ENCODE peak calls at places on chromosome 7, in four cellular contexts. P, Q, X and C are unnamed samples.

GRCh38 chr7:24905996-24906770 is 73.8 kb downstream of the OSBPL3 start:
- DNase-seq in P (no peak), Q (no peak), X (no peak), C (no peak)

GRCh38 chr7:25495905-25496304 is 267.6 kb upstream of the NPVF start:
- DNase-seq in Q (no peak), X (no peak), P (no peak), C (no peak)

GRCh38 chr7:926061-927030 is 28.1 kb downstream of the ADAP1 start:
- DNase-seq in X (no peak), Q (no peak), P (peak), C (peak)

GRCh38 chr7:138008588-138009349 is 6.9 kb upstream of the CREB3L2 start:
- DNase-seq in P (no peak), X (no peak), Q (peak), C (no peak)

GRCh38 chr7:46627038-46627315 is 705.9 kb upstream of the IGFBP3 start:
- DNase-seq in P (no peak), Q (no peak), X (no peak), C (no peak)

GRCh38 chr7:88310950-88311674 is 4.4 kb upstream of the STEAP4 start:
- DNase-seq in Q (no peak), X (no peak), P (no peak), C (no peak)

GRCh38 chr7:137539111-137539715 is 195.7 kb upstream of the PTN start:
- DNase-seq in X (no peak), Q (no peak), P (no peak), C (no peak)

GRCh38 chr7:149495785-149496641 is 1.6 kb downstream of the ZNF746 start:
- DNase-seq in X (peak), P (no peak), Q (peak), C (peak)

GRCh38 chr7:142957723-142958122 is 4.4 kb downstream of the KEL start:
- DNase-seq in P (no peak), X (no peak), Q (no peak), C (no peak)

GRCh38 chr7:129853661-129854268 is 99.0 kb downstream of the UBE2H start:
- DNase-seq in Q (peak), X (no peak), P (no peak), C (no peak)

GRCh38 chr7:119175916-119176627 is 951.6 kb downstream of the ANKRD7 start:
- DNase-seq in X (no peak), P (no peak), Q (peak), C (no peak)

GRCh38 chr7:129480674-129481363 is 21.5 kb upstream of the SMKR1 start:
- DNase-seq in X (no peak), Q (no peak), P (no peak), C (no peak)

GRCh38 chr7:4842302-4843064 is 19.3 kb downstream of the PAPOLB start:
- DNase-seq in P (no peak), Q (no peak), X (no peak), C (no peak)

GRCh38 chr7:150962743-150963399 is 15.2 kb downstream of the KCNH2 start:
- DNase-seq in P (peak), X (peak), Q (peak), C (no peak)

GRCh38 chr7:7884855-7885254 is 83.7 kb upstream of the GLCCI1 start:
- DNase-seq in Q (no peak), X (no peak), P (no peak), C (no peak)

GRCh38 chr7:110964770-110965169 is 126.2 kb upstream of the LRRN3 start:
- DNase-seq in X (no peak), P (no peak), Q (no peak), C (no peak)

GRCh38 chr7:142612264-142612881 is 136.9 kb upstream of the PRSS1 start:
- DNase-seq in X (no peak), Q (no peak), P (no peak), C (no peak)

GRCh38 chr7:44853391-44853790 is 5.5 kb upstream of the H2AZ2 start:
- DNase-seq in X (no peak), Q (peak), P (no peak), C (no peak)

GRCh38 chr7:75920431-75921161 is 5.6 kb downstream of the POR start:
- DNase-seq in Q (no peak), X (no peak), P (peak), C (no peak)

GRCh38 chr7:610531-611280 is 91.1 kb upstream of the PDGFA start:
- DNase-seq in Q (no peak), X (peak), P (no peak), C (no peak)

DNA sequence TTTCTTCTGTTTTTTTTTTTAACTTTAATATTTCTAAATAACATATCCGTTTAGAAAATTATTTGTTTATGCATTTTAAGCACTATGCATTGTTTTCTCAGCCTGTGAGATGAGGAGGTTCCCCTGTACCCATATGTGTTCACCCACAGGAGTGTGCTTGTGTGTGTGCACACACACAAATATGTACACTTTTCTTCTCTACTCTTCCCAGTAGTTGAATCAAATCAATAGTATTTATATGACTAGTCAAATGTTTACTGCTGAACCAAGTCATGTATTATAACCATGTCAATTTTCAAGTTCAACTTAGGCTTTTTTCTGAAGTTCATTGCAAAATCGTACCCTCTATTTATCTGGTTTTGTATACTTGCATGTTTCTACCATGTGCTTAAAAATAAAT is 37.3 kb downstream of the HDAC9 start:
- DNase-seq in P (no peak), X (no peak), Q (no peak), C (no peak)
- H3K27ac ChIP-seq in P (peak), X (no peak), Q (no peak), C (no peak)

GRCh38 chr7:94295805-94296204 is 98.9 kb upstream of the COL1A2 start:
- DNase-seq in P (no peak), X (peak), Q (peak), C (no peak)
- TF ChIP-seq POLR2A in P (no peak), X (no peak), Q (no peak), C (no peak)

DNA sequence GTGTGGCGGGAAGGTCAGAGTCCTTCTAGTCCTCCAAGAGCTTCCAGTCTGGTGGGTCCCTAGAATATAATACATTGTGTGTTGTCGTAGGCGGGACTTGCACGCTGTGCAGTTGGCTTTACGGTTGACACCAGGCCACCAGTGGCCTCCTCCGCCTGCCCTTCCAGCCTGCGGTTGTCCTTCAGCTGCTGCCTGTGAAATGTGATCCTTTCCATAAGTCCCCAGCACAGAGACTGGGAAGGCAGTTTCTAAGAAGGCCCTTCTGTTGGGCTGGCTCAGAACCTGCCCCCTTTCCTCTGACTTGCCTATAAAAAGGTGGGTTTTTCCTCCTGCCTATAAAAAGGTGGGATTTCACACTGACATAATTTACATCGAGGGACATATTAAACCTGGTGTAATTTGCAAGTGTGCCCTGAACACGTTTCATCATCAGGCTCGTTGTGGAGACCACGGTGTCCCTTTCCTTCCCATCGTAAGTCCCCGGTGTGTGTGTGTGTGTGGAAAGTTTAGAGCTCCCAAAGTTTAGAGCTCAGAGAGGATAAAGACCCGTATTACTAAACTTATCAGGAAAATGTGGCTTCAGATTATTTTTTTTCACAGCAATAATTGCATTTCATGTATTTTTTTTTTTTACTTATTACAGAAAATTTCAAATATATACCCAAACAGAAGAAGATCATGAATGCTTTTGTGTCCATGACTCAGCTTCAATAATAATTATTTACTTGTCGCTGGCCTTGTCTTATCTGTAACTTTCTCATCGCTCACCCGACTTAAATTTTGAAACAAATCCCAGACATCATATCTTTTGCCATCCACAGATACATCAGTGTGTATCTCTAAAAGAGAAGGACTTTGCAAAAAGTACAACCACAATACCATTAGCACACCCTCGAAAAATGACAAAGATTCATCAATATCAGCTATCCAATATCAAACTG is 45.1 kb downstream of the CUX1 start:
- DNase-seq in Q (no peak), P (no peak), X (no peak), C (no peak)
- H3K27ac ChIP-seq in Q (peak), P (no peak), X (no peak), C (no peak)

DNA sequence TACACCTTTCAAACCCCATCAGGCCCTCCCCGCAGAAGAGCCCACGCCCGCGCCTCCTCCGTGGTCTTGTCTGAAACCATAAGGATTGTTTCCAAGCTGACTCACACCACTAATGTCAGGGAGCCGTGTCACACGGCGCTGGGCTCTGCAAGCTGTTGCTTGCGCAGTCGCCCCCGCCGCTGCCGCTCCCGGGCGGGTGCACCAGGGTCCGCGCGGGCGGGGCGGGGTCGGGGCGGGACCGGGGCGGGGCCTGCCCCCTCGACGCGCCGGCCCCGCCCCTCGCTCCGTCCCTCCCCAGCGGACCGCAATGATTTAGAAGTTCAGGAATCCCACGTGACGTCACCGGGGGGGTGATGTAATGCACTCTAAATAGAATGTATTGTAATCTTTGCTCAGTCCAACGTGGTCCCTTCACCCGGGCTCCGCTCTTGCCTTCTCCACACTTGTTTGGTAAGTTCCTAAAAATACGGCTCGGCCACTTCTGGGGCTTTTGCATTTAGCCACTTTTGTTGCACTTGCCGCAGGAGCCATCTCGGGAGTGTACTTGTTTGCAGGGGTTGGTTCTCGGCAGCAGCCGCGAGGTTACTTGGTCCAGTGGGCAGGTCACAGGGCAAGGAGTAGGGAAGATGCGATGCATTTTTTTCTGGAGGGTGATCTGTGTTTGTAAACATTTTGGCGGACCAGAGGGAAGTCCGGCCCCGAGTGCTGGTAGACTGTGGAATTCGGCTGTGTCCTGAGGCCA is 3.2 kb upstream of the CREB5 start:
- DNase-seq in P (peak), Q (peak), X (peak), C (peak)
- TF ChIP-seq POLR2A in P (no peak), Q (no peak), X (peak), C (peak)

GRCh38 chr7:2195403-2196246 is 37.1 kb downstream of the MAD1L1 start:
- DNase-seq in P (no peak), Q (no peak), X (no peak), C (no peak)
- H3K27ac ChIP-seq in P (no peak), Q (no peak), X (no peak), C (no peak)

GRCh38 chr7:20219446-20220292 is 2.5 kb upstream of the MACC1 start:
- DNase-seq in P (peak), X (no peak), Q (peak), C (peak)

GRCh38 chr7:20219062-20219445 is 1.9 kb upstream of the MACC1 start:
- DNase-seq in X (no peak), Q (no peak), P (peak), C (no peak)

GRCh38 chr7:20218261-20218660 is 1.1 kb upstream of the MACC1 start:
- DNase-seq in X (no peak), P (no peak), Q (no peak), C (no peak)

GRCh38 chr7:20216637-20217036 is 547 bp downstream of the MACC1 start:
- DNase-seq in X (no peak), Q (no peak), P (no peak), C (no peak)

DNA sequence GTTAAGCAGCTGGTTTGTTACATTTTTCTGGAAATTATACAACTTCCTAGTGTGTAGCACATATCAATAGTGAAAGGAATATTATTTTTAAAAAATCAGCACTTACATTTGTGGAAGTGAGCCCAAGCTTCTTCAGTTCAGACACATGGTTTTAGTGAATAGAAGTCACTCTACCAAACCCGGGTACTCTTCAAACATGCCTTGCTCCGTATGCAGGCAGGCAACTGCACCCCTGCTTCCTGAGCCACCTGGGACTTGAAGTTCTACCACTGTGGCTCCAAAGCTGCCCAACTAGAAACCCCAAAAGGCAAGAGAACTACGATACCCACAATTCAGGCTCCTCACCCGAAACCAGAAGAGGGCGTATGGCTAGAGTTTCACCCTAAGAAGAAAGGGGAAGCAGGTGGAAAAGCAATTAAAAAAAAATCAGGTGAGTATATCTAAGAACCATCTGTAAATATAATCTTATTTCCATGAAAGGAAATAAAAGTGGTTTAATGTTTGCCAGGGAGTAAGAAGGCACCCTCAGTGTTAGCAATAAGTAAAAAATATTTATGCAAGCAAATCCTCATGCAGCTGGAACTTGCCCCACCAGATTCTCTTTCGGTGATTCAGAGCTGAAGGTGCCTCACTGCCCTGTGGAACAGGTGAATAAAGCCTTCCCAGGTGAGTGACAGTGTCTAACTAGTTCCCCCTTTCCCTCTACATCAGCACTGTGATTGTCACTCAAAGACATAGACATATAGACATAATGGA is at the start of gene MACC1:
- DNase-seq in X (no peak), P (peak), Q (no peak), C (no peak)
- TF ChIP-seq POLR2A in X (no peak), P (no peak), Q (no peak), C (no peak)

GRCh38 chr7:41702635-41703371 is at the start of gene INHBA:
- DNase-seq in Q (peak), P (no peak), X (peak), C (no peak)
- H3K27ac ChIP-seq in Q (no peak), P (no peak), X (peak), C (no peak)

DNA sequence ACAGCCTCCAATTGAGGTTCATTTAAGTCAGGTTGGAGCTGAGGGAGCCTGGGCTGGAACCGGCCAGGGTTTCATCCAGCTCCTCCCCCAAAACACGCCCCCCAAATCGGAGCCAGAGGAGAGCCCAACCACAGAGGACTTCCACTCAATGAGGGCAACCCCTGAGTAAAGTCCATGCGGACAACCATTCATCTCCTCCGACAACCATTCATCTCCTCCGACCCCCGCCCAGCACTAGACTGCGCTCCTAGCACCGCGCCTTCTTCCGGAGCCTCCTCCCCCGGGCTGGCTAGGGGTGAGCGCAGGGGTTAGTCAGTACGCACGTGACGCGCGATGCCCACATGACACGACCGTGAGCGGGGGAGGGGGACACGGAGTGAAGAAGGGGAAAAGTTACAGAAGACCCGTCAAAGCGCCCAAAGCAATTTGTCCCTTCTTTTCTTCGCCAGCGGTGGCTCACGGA is 1.4 kb downstream of the MAGI2 start:
- DNase-seq in P (peak), Q (peak), X (peak), C (peak)
- TF ChIP-seq POLR2A in P (no peak), Q (peak), X (peak), C (peak)

DNA sequence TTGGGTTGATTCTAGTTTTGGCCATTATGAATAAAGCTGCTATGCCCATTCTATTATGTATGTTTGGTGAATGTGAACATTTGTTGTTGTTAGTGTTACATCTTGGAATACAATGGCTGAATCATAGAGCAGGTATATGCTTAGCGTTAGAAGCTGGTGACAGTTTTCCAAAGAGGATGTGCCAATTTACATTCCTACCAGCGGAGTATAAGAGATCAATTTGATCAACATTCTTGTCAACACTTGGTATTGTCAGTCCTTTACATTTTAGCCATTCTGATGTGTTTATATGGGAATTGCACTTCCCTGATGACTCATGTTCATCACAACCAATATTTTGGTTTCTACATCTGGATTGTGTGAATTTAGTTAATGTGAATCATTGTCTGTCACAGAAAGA is 37.8 kb upstream of the COBL start:
- DNase-seq in X (no peak), P (no peak), Q (no peak), C (no peak)
- H3K27ac ChIP-seq in X (no peak), P (no peak), Q (no peak), C (no peak)